ENCODE peak calls at places on chromosomes 7 and 10, in seven cellular contexts. One of them, this sample, is unnamed.

GRCh38 chr7:16223963-16224707 is 197.2 kb downstream of the CRPPA start:
- DNase-seq in PC-9: no peak
- DNase-seq in GM13977: no peak
- DNase-seq in heart left ventricle: no peak
- DNase-seq in fibroblast of lung: no peak
- DNase-seq in cardiac fibroblast: no peak
- DNase-seq in left ventricle myocardium inferior: no peak
- DNase-seq in this sample: no peak

GRCh38 chr10:62166331-62167154 is 102.1 kb downstream of the RTKN2 start:
- DNase-seq in PC-9: no peak
- DNase-seq in GM13977: peak
- DNase-seq in heart left ventricle: no peak
- DNase-seq in fibroblast of lung: no peak
- DNase-seq in cardiac fibroblast: peak
- DNase-seq in left ventricle myocardium inferior: peak
- DNase-seq in this sample: peak

GRCh38 chr7:105028004-105028403 is 14.0 kb downstream of the KMT2E start:
- DNase-seq in PC-9: no peak
- DNase-seq in GM13977: no peak
- DNase-seq in heart left ventricle: no peak
- DNase-seq in fibroblast of lung: no peak
- DNase-seq in cardiac fibroblast: no peak
- DNase-seq in left ventricle myocardium inferior: no peak
- DNase-seq in this sample: no peak

GRCh38 chr7:43136064-43136463 is 23.6 kb downstream of the HECW1 start:
- DNase-seq in PC-9: no peak
- DNase-seq in GM13977: no peak
- DNase-seq in heart left ventricle: no peak
- DNase-seq in fibroblast of lung: no peak
- DNase-seq in cardiac fibroblast: no peak
- DNase-seq in left ventricle myocardium inferior: no peak
- DNase-seq in this sample: no peak

GRCh38 chr7:2471022-2471329 is 5.2 kb downstream of the GRIFIN start:
- DNase-seq in PC-9: peak
- DNase-seq in GM13977: no peak
- DNase-seq in heart left ventricle: no peak
- DNase-seq in fibroblast of lung: peak
- DNase-seq in cardiac fibroblast: peak
- DNase-seq in left ventricle myocardium inferior: no peak
- DNase-seq in this sample: no peak

GRCh38 chr7:125061776-125062397 is 132.3 kb upstream of the POT1 start:
- DNase-seq in PC-9: peak
- DNase-seq in GM13977: peak
- DNase-seq in heart left ventricle: no peak
- DNase-seq in fibroblast of lung: peak
- DNase-seq in cardiac fibroblast: peak
- DNase-seq in left ventricle myocardium inferior: no peak
- DNase-seq in this sample: no peak

GRCh38 chr10:69939033-69939432 is 113.6 kb upstream of the MACROH2A2 start:
- DNase-seq in PC-9: no peak
- DNase-seq in GM13977: no peak
- DNase-seq in heart left ventricle: no peak
- DNase-seq in fibroblast of lung: no peak
- DNase-seq in cardiac fibroblast: no peak
- DNase-seq in left ventricle myocardium inferior: no peak
- DNase-seq in this sample: no peak

GRCh38 chr10:124992462-124993344 is 50.8 kb downstream of the ZRANB1 start:
- DNase-seq in PC-9: no peak
- DNase-seq in GM13977: peak
- DNase-seq in heart left ventricle: peak
- DNase-seq in fibroblast of lung: peak
- DNase-seq in cardiac fibroblast: peak
- DNase-seq in left ventricle myocardium inferior: peak
- DNase-seq in this sample: peak

GRCh38 chr10:89332092-89332633 is 4.4 kb downstream of the IFIT3 start:
- DNase-seq in PC-9: no peak
- DNase-seq in GM13977: peak
- DNase-seq in heart left ventricle: no peak
- DNase-seq in fibroblast of lung: peak
- DNase-seq in cardiac fibroblast: peak
- DNase-seq in left ventricle myocardium inferior: no peak
- DNase-seq in this sample: no peak

GRCh38 chr10:86364551-86365345 is 1.8 kb downstream of the GRID1 start:
- DNase-seq in PC-9: no peak
- DNase-seq in GM13977: no peak
- DNase-seq in heart left ventricle: no peak
- DNase-seq in fibroblast of lung: peak
- DNase-seq in cardiac fibroblast: no peak
- DNase-seq in left ventricle myocardium inferior: no peak
- DNase-seq in this sample: no peak

GRCh38 chr10:16995867-16996529 is 133.6 kb downstream of the CUBN start:
- DNase-seq in PC-9: no peak
- DNase-seq in GM13977: no peak
- DNase-seq in heart left ventricle: no peak
- DNase-seq in fibroblast of lung: peak
- DNase-seq in cardiac fibroblast: peak
- DNase-seq in left ventricle myocardium inferior: no peak
- DNase-seq in this sample: no peak

GRCh38 chr7:99386584-99387238 is 12.2 kb downstream of the ARPC1B start:
- DNase-seq in PC-9: no peak
- DNase-seq in GM13977: no peak
- DNase-seq in heart left ventricle: no peak
- DNase-seq in fibroblast of lung: no peak
- DNase-seq in cardiac fibroblast: peak
- DNase-seq in left ventricle myocardium inferior: no peak
- DNase-seq in this sample: no peak

GRCh38 chr10:118365702-118366101 is 23.6 kb upstream of the FAM204A start:
- DNase-seq in PC-9: no peak
- DNase-seq in GM13977: no peak
- DNase-seq in heart left ventricle: no peak
- DNase-seq in fibroblast of lung: no peak
- DNase-seq in cardiac fibroblast: no peak
- DNase-seq in left ventricle myocardium inferior: no peak
- DNase-seq in this sample: no peak

GRCh38 chr10:85557706-85558105 is 808.9 kb downstream of the GRID1 start:
- DNase-seq in PC-9: no peak
- DNase-seq in GM13977: no peak
- DNase-seq in heart left ventricle: no peak
- DNase-seq in fibroblast of lung: no peak
- DNase-seq in cardiac fibroblast: no peak
- DNase-seq in left ventricle myocardium inferior: no peak
- DNase-seq in this sample: no peak

GRCh38 chr7:128888039-128888755 is 22.3 kb downstream of the KCP start:
- DNase-seq in PC-9: no peak
- DNase-seq in GM13977: no peak
- DNase-seq in heart left ventricle: no peak
- DNase-seq in fibroblast of lung: no peak
- DNase-seq in cardiac fibroblast: no peak
- DNase-seq in left ventricle myocardium inferior: no peak
- DNase-seq in this sample: no peak

GRCh38 chr10:126502481-126502880 is 114.2 kb upstream of the ADAM12 start:
- DNase-seq in PC-9: peak
- DNase-seq in GM13977: no peak
- DNase-seq in heart left ventricle: no peak
- DNase-seq in fibroblast of lung: peak
- DNase-seq in cardiac fibroblast: peak
- DNase-seq in left ventricle myocardium inferior: no peak
- DNase-seq in this sample: no peak

GRCh38 chr10:12543589-12543988 is 194.2 kb downstream of the CAMK1D start:
- DNase-seq in PC-9: no peak
- DNase-seq in GM13977: no peak
- DNase-seq in heart left ventricle: no peak
- DNase-seq in fibroblast of lung: no peak
- DNase-seq in cardiac fibroblast: no peak
- DNase-seq in left ventricle myocardium inferior: no peak
- DNase-seq in this sample: no peak

GRCh38 chr10:12547301-12547771 is 198.0 kb downstream of the CAMK1D start:
- DNase-seq in PC-9: no peak
- DNase-seq in GM13977: no peak
- DNase-seq in heart left ventricle: no peak
- DNase-seq in fibroblast of lung: no peak
- DNase-seq in cardiac fibroblast: no peak
- DNase-seq in left ventricle myocardium inferior: no peak
- DNase-seq in this sample: no peak

GRCh38 chr10:12550994-12551393 is 201.6 kb downstream of the CAMK1D start:
- DNase-seq in PC-9: no peak
- DNase-seq in GM13977: no peak
- DNase-seq in heart left ventricle: no peak
- DNase-seq in fibroblast of lung: no peak
- DNase-seq in cardiac fibroblast: no peak
- DNase-seq in left ventricle myocardium inferior: no peak
- DNase-seq in this sample: no peak

DNA sequence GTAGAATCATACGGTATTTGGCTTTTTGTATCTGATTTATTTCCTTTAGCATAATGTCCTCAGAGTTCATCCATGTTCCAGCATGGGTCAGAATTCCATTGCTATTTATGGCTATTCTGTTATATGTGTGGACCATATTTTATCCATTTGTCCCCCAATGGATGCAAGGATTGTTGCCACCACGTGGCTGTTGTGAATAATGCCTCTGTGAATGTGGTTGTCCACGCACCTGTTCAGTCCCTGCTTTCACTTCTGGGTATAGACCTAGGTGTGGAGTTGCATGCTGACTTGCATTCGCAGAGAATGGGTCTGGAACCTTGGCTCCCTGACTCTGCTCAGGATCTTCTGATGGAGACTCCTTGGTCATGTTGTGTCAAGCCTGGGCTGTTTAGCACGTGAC is 199.9 kb downstream of the CAMK1D start:
- DNase-seq in PC-9: no peak
- DNase-seq in GM13977: no peak
- DNase-seq in heart left ventricle: no peak
- DNase-seq in fibroblast of lung: no peak
- DNase-seq in cardiac fibroblast: no peak
- DNase-seq in left ventricle myocardium inferior: no peak
- DNase-seq in this sample: no peak
- TF ChIP-seq CTCF in PC-9: no peak
- TF ChIP-seq CTCF in GM13977: peak
- TF ChIP-seq CTCF in heart left ventricle: no peak
- TF ChIP-seq CTCF in fibroblast of lung: no peak
- TF ChIP-seq CTCF in cardiac fibroblast: no peak
- TF ChIP-seq CTCF in left ventricle myocardium inferior: no peak
- TF ChIP-seq CTCF in this sample: no peak

DNA sequence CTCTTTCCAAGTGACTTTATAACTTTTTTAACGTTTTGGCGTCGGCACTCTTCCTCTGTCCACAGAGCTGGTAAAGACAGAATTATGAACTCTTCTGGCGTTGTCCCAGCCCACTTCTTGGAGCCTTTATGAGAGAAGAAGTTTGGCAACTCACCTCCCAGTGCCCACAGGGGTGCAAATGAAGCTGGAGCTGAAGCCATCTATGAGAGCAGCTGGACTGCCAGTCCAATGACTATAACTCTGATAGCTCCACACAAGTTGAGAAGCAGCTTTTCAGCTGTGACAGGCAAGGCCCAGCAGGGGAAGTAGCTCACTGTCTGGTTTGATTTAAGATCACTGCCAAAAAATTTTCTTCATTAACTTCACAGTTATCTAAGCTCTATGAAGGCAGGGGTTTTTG is 23.5 kb downstream of the FZD1 start:
- DNase-seq in PC-9: no peak
- DNase-seq in GM13977: no peak
- DNase-seq in heart left ventricle: no peak
- DNase-seq in fibroblast of lung: peak
- DNase-seq in cardiac fibroblast: peak
- DNase-seq in left ventricle myocardium inferior: no peak
- DNase-seq in this sample: no peak
- TF ChIP-seq CTCF in PC-9: no peak
- TF ChIP-seq CTCF in GM13977: no peak
- TF ChIP-seq CTCF in heart left ventricle: no peak
- TF ChIP-seq CTCF in fibroblast of lung: no peak
- TF ChIP-seq CTCF in cardiac fibroblast: peak
- TF ChIP-seq CTCF in left ventricle myocardium inferior: no peak
- TF ChIP-seq CTCF in this sample: peak

GRCh38 chr7:51066405-51066882 is 250.2 kb downstream of the COBL start:
- DNase-seq in PC-9: no peak
- DNase-seq in GM13977: no peak
- DNase-seq in heart left ventricle: no peak
- DNase-seq in fibroblast of lung: no peak
- DNase-seq in cardiac fibroblast: no peak
- DNase-seq in left ventricle myocardium inferior: no peak
- DNase-seq in this sample: no peak

GRCh38 chr7:51069411-51070083 is 247.1 kb downstream of the COBL start:
- DNase-seq in PC-9: peak
- DNase-seq in GM13977: no peak
- DNase-seq in heart left ventricle: no peak
- DNase-seq in fibroblast of lung: peak
- DNase-seq in cardiac fibroblast: peak
- DNase-seq in left ventricle myocardium inferior: no peak
- DNase-seq in this sample: no peak

GRCh38 chr7:51068401-51068800 is 248.2 kb downstream of the COBL start:
- DNase-seq in PC-9: no peak
- DNase-seq in GM13977: no peak
- DNase-seq in heart left ventricle: no peak
- DNase-seq in fibroblast of lung: no peak
- DNase-seq in cardiac fibroblast: no peak
- DNase-seq in left ventricle myocardium inferior: no peak
- DNase-seq in this sample: no peak

GRCh38 chr7:51065766-51066165 is 250.8 kb downstream of the COBL start:
- DNase-seq in PC-9: no peak
- DNase-seq in GM13977: no peak
- DNase-seq in heart left ventricle: no peak
- DNase-seq in fibroblast of lung: no peak
- DNase-seq in cardiac fibroblast: no peak
- DNase-seq in left ventricle myocardium inferior: no peak
- DNase-seq in this sample: no peak

GRCh38 chr7:51067757-51068156 is 248.9 kb downstream of the COBL start:
- DNase-seq in PC-9: peak
- DNase-seq in GM13977: peak
- DNase-seq in heart left ventricle: peak
- DNase-seq in fibroblast of lung: peak
- DNase-seq in cardiac fibroblast: peak
- DNase-seq in left ventricle myocardium inferior: peak
- DNase-seq in this sample: peak
- TF ChIP-seq CTCF in PC-9: peak
- TF ChIP-seq CTCF in GM13977: peak
- TF ChIP-seq CTCF in heart left ventricle: peak
- TF ChIP-seq CTCF in fibroblast of lung: peak
- TF ChIP-seq CTCF in cardiac fibroblast: peak
- TF ChIP-seq CTCF in left ventricle myocardium inferior: peak
- TF ChIP-seq CTCF in this sample: peak

DNA sequence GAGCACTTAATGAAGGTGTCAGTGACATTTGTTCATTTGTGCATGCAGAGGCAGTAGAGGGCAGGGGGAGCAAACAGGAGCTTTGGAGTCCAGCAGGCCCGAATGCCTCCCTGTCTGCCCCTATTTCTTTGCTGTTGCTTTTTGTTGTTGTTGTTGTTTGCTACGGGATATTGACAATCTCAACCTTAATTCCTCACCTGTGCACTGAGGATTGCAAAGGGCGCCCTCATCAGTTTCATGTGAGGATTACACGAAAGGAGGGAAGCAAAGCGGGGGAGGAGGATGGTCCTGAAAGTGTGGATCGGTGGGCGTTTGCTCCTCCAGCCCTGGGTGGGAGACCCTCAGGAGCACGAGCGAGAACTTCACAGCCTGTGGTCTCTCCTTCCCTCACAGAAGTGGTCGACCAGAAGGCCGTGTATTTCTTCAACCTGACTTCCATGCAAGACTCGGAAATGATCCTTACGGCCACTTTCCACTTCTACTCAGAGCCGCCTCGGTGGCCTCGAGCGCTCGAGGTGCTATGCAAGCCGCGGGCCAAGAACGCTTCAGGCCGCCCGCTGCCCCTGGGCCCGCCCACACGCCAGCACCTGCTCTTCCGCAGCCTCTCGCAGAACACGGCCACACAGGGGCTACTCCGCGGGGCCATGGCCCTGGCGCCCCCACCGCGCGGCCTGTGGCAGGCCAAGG is 9.5 kb downstream of the GDF10 start:
- DNase-seq in PC-9: no peak
- DNase-seq in GM13977: no peak
- DNase-seq in heart left ventricle: no peak
- DNase-seq in fibroblast of lung: no peak
- DNase-seq in cardiac fibroblast: no peak
- DNase-seq in left ventricle myocardium inferior: no peak
- DNase-seq in this sample: no peak
- TF ChIP-seq CTCF in PC-9: peak
- TF ChIP-seq CTCF in GM13977: peak
- TF ChIP-seq CTCF in heart left ventricle: no peak
- TF ChIP-seq CTCF in fibroblast of lung: peak
- TF ChIP-seq CTCF in cardiac fibroblast: peak
- TF ChIP-seq CTCF in left ventricle myocardium inferior: peak
- TF ChIP-seq CTCF in this sample: peak

This sample was measured in AG09319.